ENCODE peak calls at places on chromosomes 2 and 18, in six cellular contexts. R is body of pancreas, L is fibroblast of lung, H is GM12878, C is hepatocyte, S is endothelial cell of umbilical vein. Q is an unnamed sample.

GRCh38 chr2:152682663-152683062 is 34.6 kb downstream of the PRPF40A start:
- DNase-seq in R (no peak), H (no peak), C (no peak), S (no peak), L (no peak), Q (no peak)

GRCh38 chr2:66490588-66491001 is 55.7 kb downstream of the MEIS1 start:
- DNase-seq in S (peak; percentile 88), C (no peak), R (no peak), H (no peak), L (peak; percentile 56), Q (no peak)

GRCh38 chr18:32552421-32553030 is 81.8 kb upstream of the GAREM1 start:
- DNase-seq in C (peak; percentile 85), L (peak; percentile 54), H (no peak), R (peak; percentile 84), S (peak; percentile 62), Q (peak; percentile 79)

GRCh38 chr2:133837441-133838090 is 269.3 kb upstream of the NCKAP5 start:
- DNase-seq in S (no peak), H (no peak), C (no peak), L (peak; percentile 43), R (no peak), Q (peak; percentile 61)

GRCh38 chr2:145551661-145552060 is 1031.7 kb upstream of the ZEB2 start:
- DNase-seq in L (no peak), S (no peak), R (no peak), H (no peak), C (no peak), Q (peak; percentile 56)

GRCh38 chr2:20637147-20637546 is 13.8 kb downstream of the HS1BP3 start:
- DNase-seq in H (no peak), S (no peak), L (peak; percentile 18), C (no peak), R (no peak), Q (no peak)

GRCh38 chr2:136322436-136322835 is 204.5 kb upstream of the CXCR4 start:
- DNase-seq in C (no peak), L (no peak), S (no peak), H (no peak), R (no peak), Q (no peak)

GRCh38 chr2:198054299-198054698 is 249.9 kb downstream of the PLCL1 start:
- DNase-seq in H (no peak), S (peak; percentile 43), R (no peak), L (peak; percentile 19), C (peak; percentile 10), Q (peak; percentile 25)

GRCh38 chr18:48227206-48227605 is 182.0 kb downstream of the ZBTB7C start:
- DNase-seq in C (no peak), H (no peak), S (no peak), L (no peak), R (no peak), Q (no peak)

GRCh38 chr2:134395779-134396178 is 141.9 kb downstream of the MGAT5 start:
- DNase-seq in L (no peak), C (no peak), S (no peak), H (no peak), R (no peak), Q (no peak)

GRCh38 chr2:194826241-194826640 is 830.8 kb upstream of the SLC39A10 start:
- DNase-seq in R (no peak), S (no peak), L (peak; percentile 43), H (no peak), C (no peak), Q (no peak)

GRCh38 chr2:226791487-226792081 is 8.0 kb downstream of the IRS1 start:
- DNase-seq in R (peak; percentile 90), H (peak; percentile 19), S (peak; percentile 62), C (peak; percentile 95), L (peak; percentile 83), Q (peak; percentile 93)

GRCh38 chr2:158034198-158034831 is 67.4 kb upstream of the UPP2 start:
- DNase-seq in R (peak; percentile 67), H (no peak), L (peak; percentile 48), S (peak; percentile 51), C (peak; percentile 85), Q (peak; percentile 87)
- TF ChIP-seq CTCF in R (peak; percentile 43), H (peak; percentile 38), L (peak; percentile 59), S (peak; percentile 34), C (peak; percentile 70), Q (peak; percentile 74)

GRCh38 chr18:3062798-3063563 is 50.0 kb upstream of the LPIN2 start:
- DNase-seq in R (peak; percentile 50), C (peak; percentile 70), S (peak; percentile 46), L (no peak), H (no peak), Q (peak; percentile 60)

GRCh38 chr18:3059272-3059671 is 46.3 kb upstream of the LPIN2 start:
- DNase-seq in S (no peak), H (no peak), R (no peak), C (no peak), L (no peak), Q (no peak)

GRCh38 chr18:3061581-3062416 is 48.9 kb upstream of the LPIN2 start:
- DNase-seq in L (no peak), S (no peak), R (no peak), C (no peak), H (no peak), Q (no peak)

GRCh38 chr18:3058328-3059191 is 45.6 kb upstream of the LPIN2 start:
- DNase-seq in H (no peak), C (no peak), S (no peak), R (no peak), L (no peak), Q (no peak)

GRCh38 chr18:3060667-3061580 is 48.0 kb upstream of the LPIN2 start:
- DNase-seq in H (no peak), R (no peak), S (peak; percentile 60), C (no peak), L (no peak), Q (no peak)
- H3K4me3 ChIP-seq in H (peak overlapping the region; percentile 12), R (no peak overlapping the region), S (no peak overlapping the region), C (no peak overlapping the region), L (no peak overlapping the region), Q (no peak overlapping the region)

GRCh38 chr2:126786765-126787164 is 111.9 kb upstream of the TEX51 start:
- DNase-seq in R (no peak), C (no peak), H (no peak), S (no peak), L (no peak), Q (no peak)

GRCh38 chr2:126784636-126785035 is 114.1 kb upstream of the TEX51 start:
- DNase-seq in S (no peak), C (no peak), H (no peak), R (no peak), L (no peak), Q (no peak)

GRCh38 chr2:126787278-126787677 is 111.4 kb upstream of the TEX51 start:
- DNase-seq in L (no peak), H (no peak), C (no peak), R (no peak), S (no peak), Q (no peak)

GRCh38 chr2:126785236-126785635 is 113.5 kb upstream of the TEX51 start:
- DNase-seq in L (no peak), R (no peak), C (no peak), S (no peak), H (no peak), Q (no peak)

DNA sequence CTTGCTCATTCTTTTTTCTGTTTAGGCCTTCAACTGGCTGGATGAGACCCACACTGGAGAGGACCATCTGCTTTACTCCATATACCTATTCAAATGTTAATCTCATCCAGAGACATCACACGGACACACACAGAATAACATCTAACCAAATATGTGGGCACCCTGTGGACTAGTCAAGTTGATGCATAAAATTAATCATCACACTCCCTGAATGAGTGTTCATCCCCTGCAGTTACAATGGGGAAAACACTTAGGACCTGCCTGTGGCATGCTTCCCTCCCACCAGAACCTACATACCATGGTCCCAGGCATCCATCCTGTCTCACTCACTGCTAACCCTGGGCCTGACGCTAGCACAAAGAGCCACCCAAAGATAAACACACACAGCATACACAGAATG is 112.8 kb upstream of the TEX51 start:
- DNase-seq in H (no peak), R (no peak), L (no peak), S (no peak), C (no peak), Q (no peak)
- H3K27me3 ChIP-seq in H (no peaks in the 10 kb centered on the region), R (no peaks in the 10 kb centered on the region), L (no peaks in the 10 kb centered on the region), S (no peaks in the 10 kb centered on the region), C (no peaks in the 10 kb centered on the region), Q (no peaks in the 10 kb centered on the region)

GRCh38 chr2:118942012-118942411 is at the start of gene MARCO:
- DNase-seq in S (no peak), C (no peak), L (no peak), H (no peak), R (no peak), Q (no peak)

GRCh38 chr2:118937817-118938216 is 4.2 kb upstream of the MARCO start:
- DNase-seq in S (no peak), R (no peak), H (no peak), C (no peak), L (no peak), Q (no peak)

GRCh38 chr2:118940008-118940407 is 2.0 kb upstream of the MARCO start:
- DNase-seq in S (no peak), H (no peak), L (no peak), R (no peak), C (no peak), Q (no peak)

GRCh38 chr2:118943286-118943685 is 1.3 kb downstream of the MARCO start:
- DNase-seq in L (no peak), H (no peak), S (no peak), C (peak; percentile 12), R (no peak), Q (no peak)

DNA sequence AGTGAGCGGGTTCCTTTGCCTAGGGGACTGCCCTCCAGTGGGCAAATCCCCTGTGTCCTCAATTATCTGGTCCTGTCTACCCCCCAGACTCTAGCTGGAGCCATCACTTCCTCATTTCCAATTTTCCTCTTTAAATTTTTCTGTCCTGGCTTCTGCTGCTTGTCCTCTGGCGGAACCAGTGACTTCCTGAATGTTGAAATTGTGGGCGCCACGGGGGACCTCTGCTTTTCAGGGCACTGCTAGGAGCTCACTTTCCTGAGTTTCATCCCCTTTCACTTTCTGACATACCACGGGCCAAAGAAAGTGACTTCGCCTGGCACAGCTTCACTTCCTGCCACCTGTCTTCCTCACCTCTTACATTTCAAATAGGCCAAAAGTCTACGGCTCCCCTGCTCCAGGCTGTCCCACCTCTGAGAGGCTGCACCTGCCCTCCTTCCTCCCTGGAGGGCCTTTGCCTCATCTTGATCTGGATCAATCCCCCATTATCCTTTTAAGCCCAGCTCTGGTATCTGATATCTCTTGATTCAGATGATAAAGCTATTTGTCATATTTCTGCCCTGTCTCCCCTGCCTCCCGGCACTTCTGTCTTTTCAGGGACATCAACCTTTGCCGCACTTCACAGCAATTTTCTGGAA is 1.4 kb upstream of the MARCO start:
- DNase-seq in H (no peak), C (no peak), R (no peak), L (no peak), S (no peak), Q (peak; percentile 50)
- TF ChIP-seq CTCF in H (no peak), C (no peak), R (no peak), L (no peak), S (no peak), Q (no peak)

Q was measured in A673.